ENCODE peak calls at places on chromosomes 12 and 14, in four cellular contexts. N, V, Z and E are unnamed samples.

GRCh38 chr14:95664546-95664945 is 21.7 kb upstream of the TCL1B start:
- DNase-seq in N (no peak), V (no peak), Z (no peak), E (no peak)

GRCh38 chr12:51910168-51910567 is 2.9 kb downstream of the ACVRL1 start:
- DNase-seq in N (no peak), V (no peak), Z (no peak), E (no peak)

GRCh38 chr14:95318870-95319311 is 817 bp downstream of the CLMN start:
- DNase-seq in N (no peak), V (no peak), Z (no peak), E (no peak)

GRCh38 chr12:91767237-91767636 is 378.4 kb downstream of the BTG1 start:
- DNase-seq in N (no peak), V (no peak), Z (no peak), E (no peak)

GRCh38 chr14:31926123-31926522 is 151.0 kb upstream of the ARHGAP5 start:
- DNase-seq in N (peak), V (no peak), Z (peak), E (no peak)

GRCh38 chr12:49901026-49901425 is 2.7 kb downstream of the FAIM2 start:
- DNase-seq in N (no peak), V (no peak), Z (no peak), E (no peak)

GRCh38 chr12:132922676-132923075 is 33.4 kb downstream of the ZNF605 start:
- DNase-seq in N (no peak), V (no peak), Z (no peak), E (no peak)

GRCh38 chr12:131155131-131155530 is 201.4 kb downstream of the ADGRD1 start:
- DNase-seq in N (no peak), V (no peak), Z (no peak), E (no peak)

GRCh38 chr12:57582440-57582839 is 8.6 kb upstream of the PIP4K2C start:
- DNase-seq in N (no peak), V (no peak), Z (no peak), E (no peak)

GRCh38 chr14:73105050-73105449 is 31.3 kb upstream of the PSEN1 start:
- DNase-seq in N (no peak), V (no peak), Z (no peak), E (no peak)

GRCh38 chr12:103241184-103241583 is 254.6 kb downstream of the C12orf42 start:
- DNase-seq in N (no peak), V (no peak), Z (no peak), E (no peak)

GRCh38 chr12:54725233-54725843 is 77.2 kb upstream of the DCD start:
- DNase-seq in N (no peak), V (no peak), Z (peak), E (no peak)

GRCh38 chr12:111441107-111441928 is 35.6 kb downstream of the SH2B3 start:
- DNase-seq in N (no peak), V (peak), Z (no peak), E (no peak)

GRCh38 chr12:4269279-4269991 is 4.1 kb upstream of the CCND2 start:
- DNase-seq in N (peak), V (peak), Z (no peak), E (no peak)

GRCh38 chr12:80805106-80805505 is 88.4 kb downstream of the MYF5 start:
- DNase-seq in N (peak), V (no peak), Z (no peak), E (no peak)

GRCh38 chr14:91284146-91284790 is 39.8 kb upstream of the GPR68 start:
- DNase-seq in N (peak), V (no peak), Z (no peak), E (no peak)

GRCh38 chr14:104115131-104115600 is 23.2 kb upstream of the KIF26A start:
- DNase-seq in N (no peak), V (no peak), Z (no peak), E (no peak)

GRCh38 chr12:76876696-76877229 is 2.1 kb downstream of the CSRP2 start:
- DNase-seq in N (no peak), V (no peak), Z (no peak), E (peak)
- H3K27ac ChIP-seq in N (no peak), V (peak), Z (no peak), E (peak)

GRCh38 chr12:110270125-110270962 is 10.7 kb upstream of the ATP2A2 start:
- DNase-seq in N (peak), V (no peak), Z (no peak), E (no peak)

GRCh38 chr12:110271015-110271414 is 10.0 kb upstream of the ATP2A2 start:
- DNase-seq in N (no peak), V (no peak), Z (no peak), E (no peak)

GRCh38 chr12:110266381-110266909 is 14.6 kb upstream of the ATP2A2 start:
- DNase-seq in N (no peak), V (no peak), Z (no peak), E (no peak)

GRCh38 chr12:110269622-110270124 is 11.4 kb upstream of the ATP2A2 start:
- DNase-seq in N (peak), V (no peak), Z (no peak), E (no peak)

DNA sequence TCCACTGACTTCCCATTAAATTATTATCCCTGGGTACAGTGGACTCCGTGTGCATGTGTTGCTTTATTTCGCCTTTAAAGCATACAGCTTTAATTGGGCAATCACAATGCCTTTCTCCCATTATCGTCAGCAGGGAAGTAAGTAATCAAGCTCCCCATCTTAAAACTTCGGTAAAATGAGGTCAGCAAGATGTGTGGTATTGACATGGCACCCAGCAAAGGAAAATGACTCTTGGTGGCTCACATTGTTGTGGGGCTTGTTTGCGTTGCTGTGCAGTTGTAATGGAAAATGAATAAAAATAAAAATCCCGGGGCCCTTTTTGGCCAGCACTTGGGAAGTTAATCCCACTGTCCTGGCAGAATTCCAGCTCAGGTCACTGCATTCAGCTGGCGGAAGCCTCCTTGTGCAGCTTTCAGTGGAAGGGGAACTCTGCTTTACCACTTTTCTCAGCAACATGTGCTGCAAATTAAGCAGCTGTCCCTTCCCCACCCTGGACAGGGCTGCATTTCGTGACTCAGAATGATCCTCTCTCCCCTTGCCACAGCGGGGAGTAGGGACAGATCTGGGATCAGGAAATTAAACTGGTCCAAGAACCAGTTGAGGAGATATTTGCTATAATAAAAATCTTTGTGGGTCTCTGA is 13.9 kb upstream of the ATP2A2 start:
- DNase-seq in N (peak), V (no peak), Z (no peak), E (no peak)
- H3K4me3 ChIP-seq in N (no peak), V (peak), Z (no peak), E (no peak)

GRCh38 chr12:104281636-104282035 is 21.9 kb upstream of the EID3 start:
- DNase-seq in N (no peak), V (no peak), Z (no peak), E (no peak)
- H3K27ac ChIP-seq in N (peak), V (no peak), Z (no peak), E (no peak)

DNA sequence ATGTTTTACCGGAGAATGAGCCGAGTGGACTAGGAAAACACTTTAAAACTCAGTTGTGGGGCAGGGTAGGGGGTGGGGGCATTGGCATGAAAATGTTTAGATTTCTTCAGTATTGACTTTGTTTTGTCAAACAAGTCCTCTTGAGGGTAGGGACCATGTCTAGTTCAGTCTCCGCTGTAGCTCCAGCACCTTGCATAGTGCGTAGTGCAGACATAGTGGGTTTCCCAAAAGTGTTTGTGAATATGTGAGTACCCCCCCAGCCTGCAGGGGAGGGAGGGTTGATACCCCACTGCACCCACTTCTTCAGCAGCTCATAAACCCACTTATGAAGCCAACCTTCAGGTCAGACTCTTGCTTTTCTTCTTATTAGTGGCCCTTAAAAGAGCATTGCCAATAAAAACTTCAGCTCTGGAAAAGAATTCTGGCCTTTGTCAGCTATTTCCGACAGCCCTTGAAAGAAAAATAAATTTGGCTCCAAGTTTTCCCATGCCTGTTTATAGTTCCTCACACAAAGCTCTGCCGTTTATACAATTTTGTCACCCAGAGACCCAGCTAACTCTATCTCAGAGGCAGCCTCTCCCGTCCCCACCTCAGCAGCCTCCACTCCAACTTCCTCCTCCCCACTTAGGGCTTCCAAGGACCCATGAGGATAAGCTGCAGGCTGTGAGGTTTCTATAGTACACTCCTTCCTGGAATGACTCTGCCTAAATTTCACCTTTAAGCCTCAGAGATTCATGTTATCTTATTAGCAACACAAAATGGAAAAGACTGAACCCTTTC is 71.6 kb downstream of the TTC9 start:
- DNase-seq in N (no peak), V (no peak), Z (no peak), E (no peak)
- H3K4me3 ChIP-seq in N (no peak), V (peak), Z (no peak), E (no peak)

GRCh38 chr14:69886843-69887242 is 7.6 kb downstream of the SMOC1 start:
- DNase-seq in N (peak), V (no peak), Z (no peak), E (no peak)

GRCh38 chr14:69882086-69882864 is 3.1 kb downstream of the SMOC1 start:
- DNase-seq in N (no peak), V (no peak), Z (no peak), E (no peak)

GRCh38 chr14:69891422-69891821 is 12.2 kb downstream of the SMOC1 start:
- DNase-seq in N (no peak), V (no peak), Z (no peak), E (no peak)

GRCh38 chr14:69882915-69883314 is 3.7 kb downstream of the SMOC1 start:
- DNase-seq in N (no peak), V (no peak), Z (no peak), E (no peak)

GRCh38 chr14:69887740-69888657 is 8.8 kb downstream of the SMOC1 start:
- DNase-seq in N (peak), V (no peak), Z (no peak), E (no peak)
- H3K27ac ChIP-seq in N (peak), V (no peak), Z (no peak), E (peak)

DNA sequence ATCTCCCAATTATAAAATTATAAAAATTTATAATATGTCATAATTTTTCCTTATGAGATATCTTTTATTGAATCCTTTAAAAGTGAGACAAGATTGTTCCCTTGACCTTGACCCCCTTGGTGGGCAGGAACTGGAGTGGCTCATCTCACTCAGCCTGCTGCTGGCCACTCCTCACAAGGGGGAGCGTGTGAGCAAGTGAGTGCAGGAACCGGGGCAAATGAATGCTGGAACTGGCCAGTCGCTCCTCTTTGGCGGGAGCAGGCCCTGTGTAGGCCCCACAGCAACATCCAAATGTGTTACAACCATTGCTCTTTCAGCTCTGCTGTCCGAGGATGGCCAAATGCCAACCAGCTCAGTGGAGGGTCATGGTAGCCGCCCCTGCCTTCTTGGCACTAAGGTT is 178.8 kb downstream of the ETNK1 start:
- DNase-seq in N (no peak), V (no peak), Z (no peak), E (no peak)
- H3K4me3 ChIP-seq in N (no peak), V (no peak), Z (no peak), E (no peak)